ENCODE peak calls at places on chromosomes 3 and 15, in seven cellular contexts. Z is GM20000; V is stimulated activated CD8-positive, alpha-beta memory T cell treated with anti-CD3 and anti-CD28 coated beads, Interleukin-15, amount 100 ng/mL, for 24 hours; J is fibroblast of mammary gland; N is germinal center; P is HL-60; L is fibroblast of gingiva. C is an unnamed sample.

GRCh38 chr3:71511037-71511436 is 72.5 kb downstream of the FOXP1 start:
- DNase-seq in L (peak; percentile 5), N (no peak), J (peak; percentile 47), V (no peak), P (no peak), Z (no peak), C (no peak)

GRCh38 chr3:144864646-144865045 is 893.0 kb downstream of the DIPK2A start:
- DNase-seq in J (no peak), Z (no peak), L (no peak), V (no peak), P (no peak), N (no peak), C (no peak)

GRCh38 chr3:78154521-78155186 is 1114.8 kb downstream of the ROBO2 start:
- DNase-seq in J (no peak), L (peak; percentile 13), P (no peak), N (no peak), V (no peak), Z (no peak), C (no peak)

GRCh38 chr15:33209575-33210519 is 15.3 kb upstream of the FMN1 start:
- DNase-seq in L (no peak), P (peak; percentile 31), J (no peak), Z (no peak), V (no peak), N (no peak), C (no peak)

GRCh38 chr15:67700023-67700422 is 125.3 kb upstream of the SKOR1 start:
- DNase-seq in J (peak; percentile 86), N (no peak), L (peak; percentile 31), P (no peak), Z (no peak), V (no peak), C (no peak)

GRCh38 chr15:32849769-32850668 is 132.2 kb downstream of the GREM1 start:
- DNase-seq in L (peak; percentile 97), P (peak; percentile 58), Z (no peak), V (no peak), N (no peak), J (peak; percentile 95), C (no peak)

GRCh38 chr3:139288266-139288821 is 55.5 kb upstream of the MRPS22 start:
- DNase-seq in V (no peak), L (no peak), N (no peak), Z (no peak), P (no peak), J (no peak), C (no peak)

GRCh38 chr15:36658321-36658720 is 78.9 kb downstream of the CDIN1 start:
- DNase-seq in Z (no peak), V (no peak), J (peak; percentile 73), P (no peak), L (peak; percentile 62), N (no peak), C (no peak)

GRCh38 chr3:126508539-126508938 is 9.0 kb downstream of the UROC1 start:
- DNase-seq in J (no peak), V (no peak), Z (no peak), P (no peak), N (no peak), L (no peak), C (no peak)

GRCh38 chr3:169945313-169945712 is 21.3 kb upstream of the SEC62 start:
- DNase-seq in V (no peak), P (peak; percentile 84), N (peak; percentile 77), L (no peak), Z (peak; percentile 78), J (peak; percentile 4), C (no peak)

GRCh38 chr15:87710406-87710805 is 546.1 kb downstream of the NTRK3 start:
- DNase-seq in P (no peak), L (no peak), N (no peak), Z (no peak), V (no peak), J (peak; percentile 0), C (no peak)

GRCh38 chr3:71504250-71505036 is 79.1 kb downstream of the FOXP1 start:
- DNase-seq in V (no peak), L (peak; percentile 40), N (no peak), Z (no peak), J (peak; percentile 96), P (no peak), C (no peak)

GRCh38 chr3:178005961-178006360 is 530.3 kb upstream of the KCNMB2 start:
- DNase-seq in J (no peak), P (no peak), L (no peak), N (no peak), V (no peak), Z (no peak), C (no peak)

GRCh38 chr3:129312021-129312639 is 33.5 kb downstream of the HMCES start:
- DNase-seq in Z (no peak), J (peak; percentile 73), P (no peak), V (no peak), N (no peak), L (no peak), C (no peak)

GRCh38 chr3:111668912-111669488 is 73.9 kb upstream of the ZBED2 start:
- DNase-seq in P (peak; percentile 31), V (no peak), J (peak; percentile 72), L (peak; percentile 55), Z (peak; percentile 36), N (peak; percentile 29), C (no peak)

GRCh38 chr3:494190-494589 is 297.6 kb downstream of the CHL1 start:
- DNase-seq in J (no peak), L (no peak), N (no peak), Z (no peak), V (no peak), P (no peak), C (no peak)

GRCh38 chr3:70889162-70890045 is 577.0 kb upstream of the MDFIC2 start:
- DNase-seq in L (peak; percentile 29), J (peak; percentile 54), V (no peak), N (no peak), P (no peak), Z (no peak), C (no peak)

GRCh38 chr3:189076459-189076858 is 95.3 kb upstream of the TPRG1 start:
- DNase-seq in L (no peak), N (no peak), V (no peak), Z (no peak), J (no peak), P (no peak), C (no peak)

GRCh38 chr15:58086479-58086878 is 21.0 kb upstream of the ALDH1A2 start:
- DNase-seq in V (no peak), N (no peak), Z (no peak), P (no peak), J (peak; percentile 51), L (no peak), C (no peak)

GRCh38 chr15:42160110-42160509 is 3.7 kb upstream of the PLA2G4F start:
- DNase-seq in J (no peak), L (no peak), P (no peak), Z (no peak), V (no peak), N (no peak), C (no peak)

GRCh38 chr3:15327941-15328340 is 4.4 kb downstream of the SH3BP5 start:
- DNase-seq in Z (peak; percentile 56), N (peak; percentile 50), J (peak; percentile 55), P (no peak), V (no peak), L (peak; percentile 50), C (no peak)

GRCh38 chr3:146125946-146126345 is 35.0 kb downstream of the PLOD2 start:
- DNase-seq in P (no peak), Z (no peak), V (no peak), J (peak; percentile 97), L (peak; percentile 90), N (no peak), C (no peak)

GRCh38 chr3:132399054-132399929 is 18.0 kb upstream of the DNAJC13 start:
- DNase-seq in Z (peak; percentile 80), V (no peak), N (peak; percentile 60), J (peak; percentile 69), L (peak; percentile 60), P (no peak), C (peak; percentile 15)

GRCh38 chr3:12516873-12517272 is 28.4 kb downstream of the MKRN2OS start:
- DNase-seq in V (no peak), Z (no peak), J (no peak), L (no peak), P (no peak), N (no peak), C (no peak)

GRCh38 chr3:171122212-171122611 is 95.7 kb upstream of the SLC2A2 start:
- DNase-seq in Z (no peak), N (no peak), V (no peak), P (no peak), J (no peak), L (no peak), C (no peak)

GRCh38 chr15:78988361-78988911 is 43.6 kb upstream of the CTSH start:
- DNase-seq in N (no peak), V (no peak), L (peak; percentile 95), J (peak; percentile 95), Z (peak; percentile 51), P (peak; percentile 78), C (no peak)

GRCh38 chr3:123872621-123873020 is 11.5 kb downstream of the MYLK start:
- DNase-seq in J (no peak), Z (no peak), P (no peak), V (no peak), N (no peak), L (no peak), C (no peak)

GRCh38 chr15:59751552-59752413 is 62.7 kb upstream of the BNIP2 start:
- DNase-seq in V (no peak), Z (no peak), L (no peak), N (no peak), J (peak; percentile 16), P (no peak), C (no peak)

GRCh38 chr3:34212671-34213070 is 414.2 kb downstream of the PDCD6IP start:
- DNase-seq in J (peak; percentile 58), N (no peak), V (no peak), L (peak; percentile 72), P (no peak), Z (no peak), C (no peak)

GRCh38 chr3:134471521-134472193 is 14.1 kb downstream of the ANAPC13 start:
- DNase-seq in Z (no peak), P (no peak), L (peak; percentile 38), J (peak; percentile 89), N (no peak), V (no peak), C (no peak)

GRCh38 chr3:159453036-159453435 is 535.6 kb upstream of the IL12A start:
- DNase-seq in Z (no peak), N (no peak), J (no peak), L (no peak), V (no peak), P (no peak), C (no peak)

GRCh38 chr15:33773969-33774368 is 194.3 kb upstream of the CHRM5 start:
- DNase-seq in V (no peak), L (no peak), N (no peak), Z (no peak), J (no peak), P (no peak), C (no peak)

GRCh38 chr3:155102329-155102728 is 22.2 kb downstream of the MME start:
- DNase-seq in Z (no peak), L (no peak), J (peak; percentile 67), N (no peak), P (no peak), V (no peak), C (no peak)

GRCh38 chr15:74314897-74315438 is 52.5 kb downstream of the CYP11A1 start:
- DNase-seq in J (no peak), P (no peak), Z (no peak), L (no peak), N (no peak), V (no peak), C (no peak)

GRCh38 chr3:13308406-13308805 is 111.7 kb downstream of the NUP210 start:
- DNase-seq in N (peak; percentile 67), P (no peak), Z (peak; percentile 38), L (no peak), V (no peak), J (peak; percentile 30), C (peak; percentile 56)

GRCh38 chr3:58535531-58536500 is 1.2 kb downstream of the ACOX2 start:
- DNase-seq in Z (peak; percentile 3), N (no peak), J (peak; percentile 37), V (no peak), P (no peak), L (no peak), C (no peak)

GRCh38 chr15:53710906-53711305 is 48.6 kb downstream of the WDR72 start:
- DNase-seq in N (no peak), Z (no peak), J (no peak), P (no peak), V (no peak), L (no peak), C (no peak)